ENCODE peak calls at places on chromosomes 1 and 21, in seven cellular contexts. One of them, this sample, is unnamed.

GRCh38 chr1:17335821-17336718 is 28.1 kb downstream of the PADI4 start:
- DNase-seq in upper lobe of left lung: no peak
- DNase-seq in colonic mucosa: peak; percentile 78
- DNase-seq in uterus: no peak
- DNase-seq in IMR-90: peak; percentile 41
- DNase-seq in thoracic aorta: no peak
- DNase-seq in ovary: peak; percentile 80
- DNase-seq in this sample: peak; percentile 40

GRCh38 chr1:116270316-116271057 is 102.6 kb upstream of the ATP1A1 start:
- DNase-seq in upper lobe of left lung: no peak
- DNase-seq in IMR-90: no peak
- DNase-seq in uterus: no peak
- DNase-seq in colonic mucosa: no peak
- DNase-seq in ovary: no peak
- DNase-seq in thoracic aorta: no peak
- DNase-seq in this sample: no peak

GRCh38 chr1:220487297-220487820 is 40.6 kb upstream of the MARK1 start:
- DNase-seq in colonic mucosa: peak; percentile 72
- DNase-seq in uterus: no peak
- DNase-seq in thoracic aorta: no peak
- DNase-seq in IMR-90: peak; percentile 20
- DNase-seq in upper lobe of left lung: no peak
- DNase-seq in ovary: no peak
- DNase-seq in this sample: no peak

GRCh38 chr1:71196685-71197084 is 115.8 kb upstream of the ZRANB2 start:
- DNase-seq in ovary: no peak
- DNase-seq in thoracic aorta: no peak
- DNase-seq in IMR-90: peak; percentile 25
- DNase-seq in colonic mucosa: no peak
- DNase-seq in upper lobe of left lung: no peak
- DNase-seq in uterus: no peak
- DNase-seq in this sample: no peak

GRCh38 chr21:45577806-45578801 is 35.9 kb upstream of the SLC19A1 start:
- DNase-seq in ovary: no peak
- DNase-seq in thoracic aorta: no peak
- DNase-seq in upper lobe of left lung: peak; percentile 74
- DNase-seq in IMR-90: no peak
- DNase-seq in colonic mucosa: no peak
- DNase-seq in uterus: no peak
- DNase-seq in this sample: no peak

GRCh38 chr1:18932879-18933278 is 23.6 kb downstream of the IFFO2 start:
- DNase-seq in uterus: no peak
- DNase-seq in colonic mucosa: no peak
- DNase-seq in IMR-90: no peak
- DNase-seq in ovary: no peak
- DNase-seq in upper lobe of left lung: no peak
- DNase-seq in thoracic aorta: no peak
- DNase-seq in this sample: no peak

GRCh38 chr1:8015036-8015808 is 10.9 kb downstream of the ERRFI1 start:
- DNase-seq in ovary: no peak
- DNase-seq in uterus: peak; percentile 74
- DNase-seq in IMR-90: peak; percentile 89
- DNase-seq in thoracic aorta: no peak
- DNase-seq in colonic mucosa: peak; percentile 74
- DNase-seq in upper lobe of left lung: no peak
- DNase-seq in this sample: no peak

GRCh38 chr21:34545079-34545884 is 33.3 kb upstream of the KCNE1 start:
- DNase-seq in thoracic aorta: no peak
- DNase-seq in upper lobe of left lung: no peak
- DNase-seq in uterus: no peak
- DNase-seq in IMR-90: peak; percentile 73
- DNase-seq in colonic mucosa: peak; percentile 49
- DNase-seq in ovary: no peak
- DNase-seq in this sample: no peak

GRCh38 chr1:150067184-150068182 is at the start of gene VPS45:
- DNase-seq in thoracic aorta: peak; percentile 76
- DNase-seq in colonic mucosa: peak; percentile 93
- DNase-seq in IMR-90: peak; percentile 88
- DNase-seq in uterus: peak; percentile 91
- DNase-seq in ovary: peak; percentile 91
- DNase-seq in upper lobe of left lung: peak; percentile 95
- DNase-seq in this sample: peak; percentile 88

GRCh38 chr1:234934611-234935033 is 194.0 kb downstream of the TOMM20 start:
- DNase-seq in uterus: no peak
- DNase-seq in ovary: no peak
- DNase-seq in IMR-90: peak; percentile 99
- DNase-seq in thoracic aorta: no peak
- DNase-seq in colonic mucosa: peak; percentile 15
- DNase-seq in upper lobe of left lung: no peak
- DNase-seq in this sample: no peak

GRCh38 chr1:229059671-229060079 is 211.2 kb upstream of the RAB4A start:
- DNase-seq in colonic mucosa: no peak
- DNase-seq in upper lobe of left lung: peak; percentile 77
- DNase-seq in thoracic aorta: no peak
- DNase-seq in uterus: peak; percentile 51
- DNase-seq in ovary: peak; percentile 77
- DNase-seq in IMR-90: peak; percentile 4
- DNase-seq in this sample: no peak

GRCh38 chr1:4825841-4826450 is 171.5 kb downstream of the AJAP1 start:
- DNase-seq in IMR-90: no peak
- DNase-seq in thoracic aorta: no peak
- DNase-seq in colonic mucosa: no peak
- DNase-seq in upper lobe of left lung: no peak
- DNase-seq in uterus: no peak
- DNase-seq in ovary: no peak
- DNase-seq in this sample: no peak

GRCh38 chr1:116765962-116766361 is 11.7 kb downstream of the CD2 start:
- DNase-seq in uterus: no peak
- DNase-seq in thoracic aorta: no peak
- DNase-seq in IMR-90: no peak
- DNase-seq in ovary: no peak
- DNase-seq in colonic mucosa: no peak
- DNase-seq in upper lobe of left lung: peak; percentile 5
- DNase-seq in this sample: no peak

GRCh38 chr1:147600119-147601111 is 59.1 kb downstream of the BCL9 start:
- DNase-seq in uterus: peak; percentile 55
- DNase-seq in colonic mucosa: no peak
- DNase-seq in upper lobe of left lung: no peak
- DNase-seq in thoracic aorta: peak; percentile 19
- DNase-seq in ovary: no peak
- DNase-seq in IMR-90: peak; percentile 70
- DNase-seq in this sample: no peak

GRCh38 chr1:240765732-240766363 is 153.9 kb upstream of the GREM2 start:
- DNase-seq in colonic mucosa: no peak
- DNase-seq in uterus: no peak
- DNase-seq in ovary: no peak
- DNase-seq in IMR-90: peak; percentile 81
- DNase-seq in upper lobe of left lung: no peak
- DNase-seq in thoracic aorta: no peak
- DNase-seq in this sample: no peak

GRCh38 chr1:116256875-116257823 is 115.9 kb upstream of the ATP1A1 start:
- DNase-seq in ovary: no peak
- DNase-seq in IMR-90: no peak
- DNase-seq in thoracic aorta: no peak
- DNase-seq in colonic mucosa: peak; percentile 88
- DNase-seq in upper lobe of left lung: no peak
- DNase-seq in uterus: no peak
- DNase-seq in this sample: no peak

GRCh38 chr1:216183427-216183826 is 239.8 kb downstream of the USH2A start:
- DNase-seq in thoracic aorta: no peak
- DNase-seq in uterus: no peak
- DNase-seq in IMR-90: peak; percentile 40
- DNase-seq in upper lobe of left lung: no peak
- DNase-seq in ovary: no peak
- DNase-seq in colonic mucosa: no peak
- DNase-seq in this sample: no peak

GRCh38 chr1:61337037-61337436 is 254.7 kb downstream of the NFIA start:
- DNase-seq in upper lobe of left lung: no peak
- DNase-seq in IMR-90: no peak
- DNase-seq in colonic mucosa: no peak
- DNase-seq in uterus: no peak
- DNase-seq in thoracic aorta: no peak
- DNase-seq in ovary: no peak
- DNase-seq in this sample: no peak

GRCh38 chr1:61337471-61337870 is 255.1 kb downstream of the NFIA start:
- DNase-seq in thoracic aorta: no peak
- DNase-seq in ovary: no peak
- DNase-seq in colonic mucosa: no peak
- DNase-seq in IMR-90: peak; percentile 7
- DNase-seq in uterus: no peak
- DNase-seq in upper lobe of left lung: no peak
- DNase-seq in this sample: no peak

GRCh38 chr1:61338899-61339298 is 256.5 kb downstream of the NFIA start:
- DNase-seq in ovary: no peak
- DNase-seq in IMR-90: no peak
- DNase-seq in thoracic aorta: no peak
- DNase-seq in colonic mucosa: no peak
- DNase-seq in uterus: no peak
- DNase-seq in upper lobe of left lung: no peak
- DNase-seq in this sample: no peak

GRCh38 chr1:61341426-61341825 is 259.1 kb downstream of the NFIA start:
- DNase-seq in uterus: no peak
- DNase-seq in thoracic aorta: no peak
- DNase-seq in ovary: no peak
- DNase-seq in upper lobe of left lung: no peak
- DNase-seq in IMR-90: no peak
- DNase-seq in colonic mucosa: no peak
- DNase-seq in this sample: no peak

GRCh38 chr1:61337981-61338848 is 255.9 kb downstream of the NFIA start:
- DNase-seq in IMR-90: peak; percentile 75
- DNase-seq in uterus: peak; percentile 59
- DNase-seq in upper lobe of left lung: no peak
- DNase-seq in colonic mucosa: peak; percentile 64
- DNase-seq in thoracic aorta: peak; percentile 50
- DNase-seq in ovary: peak; percentile 59
- DNase-seq in this sample: peak; percentile 46
- H3K4me3 ChIP-seq in IMR-90: no peak overlapping the region
- H3K4me3 ChIP-seq in uterus: no peak overlapping the region
- H3K4me3 ChIP-seq in upper lobe of left lung: peak overlapping the region; percentile 25
- H3K4me3 ChIP-seq in colonic mucosa: no peak overlapping the region
- H3K4me3 ChIP-seq in thoracic aorta: peak overlapping the region; percentile 43
- H3K4me3 ChIP-seq in ovary: no peak overlapping the region
- H3K4me3 ChIP-seq in this sample: peak overlapping the region; percentile 30

DNA sequence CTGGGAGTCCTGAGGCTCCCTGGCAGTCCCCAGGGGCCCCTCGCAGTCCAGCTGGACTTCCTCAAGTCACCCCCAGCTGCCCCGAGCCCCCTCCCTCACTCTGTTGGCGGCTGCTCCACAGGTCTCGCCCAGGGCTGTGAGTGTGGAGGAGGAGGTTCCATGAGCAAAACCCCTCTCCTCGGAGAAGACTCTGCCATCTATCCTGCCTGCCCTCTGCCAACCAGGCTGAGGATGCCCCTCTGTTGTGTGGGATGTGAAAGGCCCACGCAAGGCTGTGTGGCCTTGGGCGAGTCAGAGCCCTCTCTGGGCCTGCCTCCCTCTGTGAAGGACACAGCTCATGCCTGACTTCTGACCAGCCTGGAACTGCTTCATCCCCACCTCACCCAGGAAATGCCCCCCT is 398 bp upstream of the EDN2 start:
- DNase-seq in uterus: no peak
- DNase-seq in ovary: no peak
- DNase-seq in thoracic aorta: no peak
- DNase-seq in colonic mucosa: no peak
- DNase-seq in IMR-90: no peak
- DNase-seq in upper lobe of left lung: no peak
- DNase-seq in this sample: no peak
- TF ChIP-seq CTCF in uterus: no peak
- TF ChIP-seq CTCF in ovary: no peak
- TF ChIP-seq CTCF in thoracic aorta: no peak
- TF ChIP-seq CTCF in colonic mucosa: no peak
- TF ChIP-seq CTCF in IMR-90: no peak
- TF ChIP-seq CTCF in upper lobe of left lung: no peak
- TF ChIP-seq CTCF in this sample: no peak

GRCh38 chr1:183218981-183219621 is 33.0 kb downstream of the LAMC2 start:
- DNase-seq in upper lobe of left lung: no peak
- DNase-seq in IMR-90: no peak
- DNase-seq in uterus: peak; percentile 75
- DNase-seq in colonic mucosa: peak; percentile 44
- DNase-seq in thoracic aorta: no peak
- DNase-seq in ovary: peak; percentile 49
- DNase-seq in this sample: no peak

GRCh38 chr1:183215936-183216335 is 29.9 kb downstream of the LAMC2 start:
- DNase-seq in colonic mucosa: no peak
- DNase-seq in ovary: no peak
- DNase-seq in upper lobe of left lung: no peak
- DNase-seq in IMR-90: no peak
- DNase-seq in thoracic aorta: no peak
- DNase-seq in uterus: no peak
- DNase-seq in this sample: no peak

GRCh38 chr1:183215076-183215720 is 29.1 kb downstream of the LAMC2 start:
- DNase-seq in ovary: no peak
- DNase-seq in IMR-90: no peak
- DNase-seq in upper lobe of left lung: no peak
- DNase-seq in uterus: no peak
- DNase-seq in thoracic aorta: no peak
- DNase-seq in colonic mucosa: no peak
- DNase-seq in this sample: no peak

GRCh38 chr1:183214021-183214970 is 28.2 kb downstream of the LAMC2 start:
- DNase-seq in ovary: no peak
- DNase-seq in IMR-90: no peak
- DNase-seq in upper lobe of left lung: no peak
- DNase-seq in thoracic aorta: no peak
- DNase-seq in colonic mucosa: no peak
- DNase-seq in uterus: no peak
- DNase-seq in this sample: peak; percentile 72

GRCh38 chr1:183218039-183218618 is 32.1 kb downstream of the LAMC2 start:
- DNase-seq in ovary: no peak
- DNase-seq in colonic mucosa: no peak
- DNase-seq in upper lobe of left lung: peak; percentile 69
- DNase-seq in uterus: no peak
- DNase-seq in thoracic aorta: no peak
- DNase-seq in IMR-90: peak; percentile 11
- DNase-seq in this sample: no peak
- H3K27ac ChIP-seq in ovary: no peak overlapping the region
- H3K27ac ChIP-seq in colonic mucosa: no peak overlapping the region
- H3K27ac ChIP-seq in upper lobe of left lung: no peak overlapping the region
- H3K27ac ChIP-seq in uterus: peak overlapping the region; percentile 68
- H3K27ac ChIP-seq in thoracic aorta: peak overlapping the region; percentile 63
- H3K27ac ChIP-seq in IMR-90: no peak overlapping the region
- H3K27ac ChIP-seq in this sample: no peak overlapping the region

GRCh38 chr1:85570446-85571180 is 9.9 kb upstream of the CCN1 start:
- DNase-seq in IMR-90: no peak
- DNase-seq in colonic mucosa: no peak
- DNase-seq in upper lobe of left lung: no peak
- DNase-seq in uterus: no peak
- DNase-seq in ovary: no peak
- DNase-seq in thoracic aorta: no peak
- DNase-seq in this sample: no peak

GRCh38 chr1:85568660-85569059 is 11.9 kb upstream of the CCN1 start:
- DNase-seq in ovary: no peak
- DNase-seq in upper lobe of left lung: no peak
- DNase-seq in thoracic aorta: no peak
- DNase-seq in colonic mucosa: no peak
- DNase-seq in uterus: no peak
- DNase-seq in IMR-90: no peak
- DNase-seq in this sample: no peak

GRCh38 chr1:85571181-85571540 is 9.4 kb upstream of the CCN1 start:
- DNase-seq in thoracic aorta: no peak
- DNase-seq in colonic mucosa: no peak
- DNase-seq in upper lobe of left lung: no peak
- DNase-seq in uterus: no peak
- DNase-seq in ovary: no peak
- DNase-seq in IMR-90: peak; percentile 17
- DNase-seq in this sample: no peak

GRCh38 chr1:85569737-85570404 is 10.7 kb upstream of the CCN1 start:
- DNase-seq in upper lobe of left lung: no peak
- DNase-seq in IMR-90: peak; percentile 23
- DNase-seq in uterus: no peak
- DNase-seq in ovary: no peak
- DNase-seq in thoracic aorta: no peak
- DNase-seq in colonic mucosa: no peak
- DNase-seq in this sample: no peak

GRCh38 chr1:85569122-85569521 is 11.4 kb upstream of the CCN1 start:
- DNase-seq in colonic mucosa: no peak
- DNase-seq in thoracic aorta: no peak
- DNase-seq in uterus: no peak
- DNase-seq in IMR-90: peak; percentile 90
- DNase-seq in upper lobe of left lung: no peak
- DNase-seq in ovary: no peak
- DNase-seq in this sample: no peak
- H3K4me3 ChIP-seq in colonic mucosa: no peak overlapping the region
- H3K4me3 ChIP-seq in thoracic aorta: peak overlapping the region; percentile 30
- H3K4me3 ChIP-seq in uterus: no peak overlapping the region
- H3K4me3 ChIP-seq in IMR-90: no peak overlapping the region
- H3K4me3 ChIP-seq in upper lobe of left lung: no peak overlapping the region
- H3K4me3 ChIP-seq in ovary: no peak overlapping the region
- H3K4me3 ChIP-seq in this sample: no peak overlapping the region